ENCODE peak calls at places on chromosomes 16 and 17, in seven cellular contexts. Z, M, J, R, N, T and O are unnamed samples.

GRCh38 chr17:42518046-42518754 is 17.8 kb upstream of the NAGLU start:
- DNase-seq in Z (peak; percentile 98), M (peak; percentile 45), J (peak; percentile 98), R (no peak), N (peak; percentile 95), T (peak; percentile 91), O (no peak)

GRCh38 chr17:48555616-48556533 is 11.0 kb upstream of the HOXB2 start:
- DNase-seq in Z (no peak), M (peak; percentile 29), J (no peak), R (no peak), N (no peak), T (no peak), O (no peak)

GRCh38 chr17:21361020-21361809 is 14.9 kb upstream of the KCNJ12 start:
- DNase-seq in Z (no peak), M (no peak), J (no peak), R (no peak), N (no peak), T (no peak), O (no peak)

GRCh38 chr16:26911436-26911835 is 155.3 kb upstream of the C16orf82 start:
- DNase-seq in Z (no peak), M (no peak), J (no peak), R (no peak), N (no peak), T (no peak), O (no peak)

GRCh38 chr17:78532922-78533640 is 44.1 kb downstream of the DNAH17 start:
- DNase-seq in Z (peak; percentile 50), M (no peak), J (peak; percentile 7), R (peak; percentile 14), N (peak; percentile 17), T (peak; percentile 94), O (no peak)

GRCh38 chr16:58028168-58028455 is 2.6 kb downstream of the MMP15 start:
- DNase-seq in Z (no peak), M (no peak), J (no peak), R (no peak), N (no peak), T (no peak), O (no peak)

GRCh38 chr16:46688101-46688656 is 799 bp downstream of the VPS35 start:
- DNase-seq in Z (no peak), M (no peak), J (no peak), R (no peak), N (no peak), T (no peak), O (no peak)

GRCh38 chr17:38911081-38911730 is 14.2 kb upstream of the LASP1NB start:
- DNase-seq in Z (no peak), M (no peak), J (no peak), R (no peak), N (no peak), T (no peak), O (no peak)

GRCh38 chr16:27273670-27274522 is 5.3 kb upstream of the NSMCE1 start:
- DNase-seq in Z (no peak), M (no peak), J (peak; percentile 72), R (no peak), N (no peak), T (peak; percentile 37), O (no peak)

GRCh38 chr16:67087803-67088202 is 21.9 kb upstream of the PHAF1 start:
- DNase-seq in Z (no peak), M (no peak), J (no peak), R (no peak), N (no peak), T (no peak), O (no peak)

GRCh38 chr16:2955438-2955778 is 8.7 kb upstream of the KREMEN2 start:
- DNase-seq in Z (no peak), M (no peak), J (no peak), R (no peak), N (no peak), T (no peak), O (no peak)

GRCh38 chr17:75525806-75526554 is 483 bp downstream of the LLGL2 start:
- DNase-seq in Z (no peak), M (no peak), J (no peak), R (no peak), N (no peak), T (no peak), O (peak; percentile 41)

GRCh38 chr16:21101631-21102420 is 48.8 kb downstream of the DNAH3 start:
- DNase-seq in Z (peak; percentile 24), M (no peak), J (no peak), R (no peak), N (peak; percentile 18), T (peak; percentile 15), O (peak; percentile 9)

GRCh38 chr17:8164815-8165131 is 2.0 kb upstream of the VAMP2 start:
- DNase-seq in Z (no peak), M (no peak), J (no peak), R (no peak), N (no peak), T (no peak), O (no peak)

GRCh38 chr17:792277-792676 is 10.1 kb downstream of the MRM3 start:
- DNase-seq in Z (no peak), M (no peak), J (no peak), R (no peak), N (no peak), T (no peak), O (no peak)

GRCh38 chr16:86363836-86364618 is 146.3 kb upstream of the FOXF1 start:
- DNase-seq in Z (no peak), M (no peak), J (no peak), R (no peak), N (no peak), T (peak; percentile 26), O (no peak)

GRCh38 chr17:50558955-50559614 is 1.4 kb upstream of the CACNA1G start:
- DNase-seq in Z (no peak), M (no peak), J (no peak), R (no peak), N (no peak), T (no peak), O (no peak)